ENCODE peak calls at places on chromosomes 11 and 22, in five cellular contexts. B, H, Q, Y and E are unnamed samples.

GRCh38 chr11:57562596-57562995 is 4.9 kb downstream of the UBE2L6 start:
- DNase-seq in Q (no peak), Y (no peak), H (peak; percentile 63), B (no peak), E (no peak)

GRCh38 chr11:92681606-92682005 is 287.8 kb upstream of the MTNR1B start:
- DNase-seq in H (no peak), Q (no peak), B (no peak), Y (peak; percentile 42), E (no peak)

GRCh38 chr11:93908689-93909088 is 58.3 kb upstream of the VSTM5 start:
- DNase-seq in Y (no peak), B (no peak), H (peak; percentile 19), Q (no peak), E (no peak)

GRCh38 chr22:38397189-38398097 is 57.6 kb downstream of the KCNJ4 start:
- DNase-seq in Y (peak; percentile 87), H (peak; percentile 92), B (no peak), Q (no peak), E (peak; percentile 83)

GRCh38 chr11:134647066-134647746 is 235.2 kb upstream of the B3GAT1 start:
- DNase-seq in Q (no peak), B (no peak), H (no peak), Y (no peak), E (no peak)

GRCh38 chr11:68099474-68100405 is 21.4 kb downstream of the CHKA start:
- DNase-seq in B (no peak), H (peak; percentile 26), Y (no peak), Q (no peak), E (peak; percentile 77)

GRCh38 chr11:94674005-94674491 is 94.1 kb upstream of the AMOTL1 start:
- DNase-seq in H (no peak), Y (no peak), B (no peak), Q (no peak), E (no peak)

GRCh38 chr22:46055176-46055850 is 78.4 kb upstream of the WNT7B start:
- DNase-seq in H (no peak), B (no peak), Q (no peak), Y (no peak), E (peak; percentile 75)

GRCh38 chr11:131770801-131771200 is 400.4 kb downstream of the NTM start:
- DNase-seq in H (no peak), Y (no peak), B (no peak), Q (no peak), E (no peak)

GRCh38 chr11:3216027-3216525 is 2.5 kb downstream of the MRGPRG start:
- DNase-seq in H (no peak), Q (no peak), B (no peak), Y (no peak), E (no peak)

GRCh38 chr11:78417888-78418583 is 416 bp upstream of the GAB2 start:
- DNase-seq in H (peak; percentile 82), B (peak; percentile 32), Q (peak; percentile 64), Y (peak; percentile 94), E (peak; percentile 93)

GRCh38 chr22:45007946-45008852 is 1.6 kb downstream of the PHF21B start:
- DNase-seq in Y (peak; percentile 89), H (peak; percentile 82), B (no peak), Q (peak; percentile 15), E (no peak)

GRCh38 chr11:132621976-132622375 is 910.3 kb downstream of the OPCML start:
- DNase-seq in B (no peak), Q (no peak), H (no peak), Y (no peak), E (no peak)

GRCh38 chr22:41826430-41827383 is 6.2 kb upstream of the SREBF2 start:
- DNase-seq in Y (no peak), B (no peak), H (no peak), Q (no peak), E (no peak)

GRCh38 chr11:67464411-67465189 is 4.5 kb downstream of the TMEM134 start:
- DNase-seq in Q (peak; percentile 91), B (peak; percentile 81), Y (peak; percentile 90), H (peak; percentile 93), E (peak; percentile 96)

GRCh38 chr11:72228229-72228843 is 3.8 kb downstream of the INPPL1 start:
- DNase-seq in H (peak; percentile 33), Q (no peak), B (no peak), Y (no peak), E (peak; percentile 57)

GRCh38 chr11:65042899-65043298 is 1.9 kb downstream of the SAC3D1 start:
- DNase-seq in B (no peak), H (no peak), Y (no peak), Q (no peak), E (no peak)
- H3K4me3 ChIP-seq in B (peak overlapping the region; percentile 92), H (peak overlapping the region; percentile 87), Y (no peak overlapping the region), Q (no peak overlapping the region), E (no peak overlapping the region)

GRCh38 chr11:130390071-130390758 is 38.2 kb downstream of the ADAMTS8 start:
- DNase-seq in Y (no peak), B (peak; percentile 24), Q (peak; percentile 40), H (peak; percentile 55), E (no peak)
- TF ChIP-seq CTCF in Y (peak; percentile 29), B (peak; percentile 37), Q (peak; percentile 46), H (peak; percentile 85), E (peak; percentile 35)

GRCh38 chr22:19767427-19768380 is 7.1 kb downstream of the TBX1 start:
- DNase-seq in Y (no peak), B (peak; percentile 26), Q (no peak), H (peak; percentile 75), E (no peak)
- H3K4me3 ChIP-seq in Y (no peak overlapping the region), B (peak overlapping the region; percentile 87), Q (no peak overlapping the region), H (peak overlapping the region; percentile 48), E (peak overlapping the region; percentile 37)

GRCh38 chr22:47515384-47516125 is 753.1 kb downstream of the TBC1D22A start:
- DNase-seq in Q (no peak), B (no peak), Y (no peak), H (no peak), E (no peak)
- TF ChIP-seq CTCF in Q (peak; percentile 26), B (peak; percentile 11), Y (no peak), H (no peak), E (no peak)

GRCh38 chr11:11843233-11843632 is 1.5 kb downstream of the USP47 start:
- DNase-seq in Q (peak; percentile 19), Y (peak; percentile 11), B (no peak), H (no peak), E (no peak)
- H3K4me3 ChIP-seq in Q (peak overlapping the region; percentile 90), Y (peak overlapping the region; percentile 79), B (peak overlapping the region; percentile 88), H (peak overlapping the region; percentile 86), E (peak overlapping the region; percentile 79)

GRCh38 chr11:71170619-71171018 is 81.8 kb downstream of the SHANK2 start:
- DNase-seq in Q (no peak), B (no peak), Y (no peak), H (peak; percentile 37), E (peak; percentile 56)
- TF ChIP-seq CTCF in Q (no peak), B (no peak), Y (no peak), H (no peak), E (no peak)

GRCh38 chr11:17489729-17490128 is 13.1 kb upstream of the ABCC8 start:
- DNase-seq in B (no peak), H (no peak), Q (no peak), Y (no peak), E (no peak)
- H3K4me3 ChIP-seq in B (no peak overlapping the region), H (no peak overlapping the region), Q (no peak overlapping the region), Y (no peak overlapping the region), E (no peak overlapping the region)

DNA sequence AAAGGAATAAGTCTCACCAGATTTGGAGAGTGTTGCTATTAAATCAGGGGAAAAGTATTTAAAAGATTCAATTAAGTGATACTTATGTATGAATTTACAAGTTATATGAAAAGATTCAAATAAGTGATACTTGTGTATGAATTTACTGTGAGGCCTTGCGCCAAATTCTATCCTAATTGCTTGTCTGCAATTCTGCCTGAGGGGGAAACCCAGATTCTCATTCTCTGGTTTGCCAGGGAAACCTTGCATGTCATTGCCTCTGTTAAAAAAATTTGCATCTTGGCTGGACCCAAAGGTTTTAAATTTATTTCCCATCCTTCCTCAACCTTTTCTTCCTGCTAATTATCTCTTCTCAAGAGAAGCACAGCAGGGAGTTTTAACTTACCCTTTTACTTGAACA is 13.7 kb downstream of the OLFML1 start:
- DNase-seq in H (no peak), Y (no peak), B (no peak), Q (no peak), E (no peak)
- TF ChIP-seq CTCF in H (no peak), Y (no peak), B (no peak), Q (no peak), E (no peak)